ENCODE peak calls at places on chromosome 16, in five cellular contexts. N, D, H, A and Y are unnamed samples.
A peak's percentile ranks its signal among the peaks of the same experiment; 100 is the strongest.

GRCh38 chr16:70730016-70730415 is 44.2 kb upstream of the MTSS2 start:
- DNase-seq in N (no peak), D (no peak), H (no peak), A (no peak), Y (no peak)

GRCh38 chr16:825298-826061 is 24.9 kb upstream of the GNG13 start:
- DNase-seq in N (no peak), D (no peak), H (no peak), A (no peak), Y (no peak)

GRCh38 chr16:53886482-53887378 is 182.8 kb downstream of the FTO start:
- DNase-seq in N (no peak), D (no peak), H (no peak), A (no peak), Y (no peak)

GRCh38 chr16:86975445-86975844 is 341.7 kb downstream of the C16orf95 start:
- DNase-seq in N (peak; percentile 47), D (peak; percentile 93), H (peak; percentile 66), A (peak; percentile 78), Y (peak; percentile 82)

GRCh38 chr16:87461466-87461975 is 31.3 kb downstream of the ZCCHC14 start:
- DNase-seq in N (peak; percentile 28), D (peak; percentile 33), H (peak; percentile 95), A (peak; percentile 95), Y (peak; percentile 86)

GRCh38 chr16:27430923-27431484 is 29.0 kb downstream of the IL21R start:
- DNase-seq in N (no peak), D (peak; percentile 26), H (no peak), A (no peak), Y (peak; percentile 42)

GRCh38 chr16:69565611-69566436 is at the start of gene NFAT5:
- DNase-seq in N (peak; percentile 91), D (peak; percentile 91), H (peak; percentile 83), A (peak; percentile 82), Y (peak; percentile 93)

GRCh38 chr16:84686702-84687298 is 13.0 kb upstream of the USP10 start:
- DNase-seq in N (no peak), D (no peak), H (no peak), A (no peak), Y (no peak)

GRCh38 chr16:71426069-71426879 is 15.6 kb downstream of the TLE7 start:
- DNase-seq in N (peak; percentile 9), D (peak; percentile 80), H (peak; percentile 93), A (no peak), Y (no peak)

GRCh38 chr16:71358464-71359031 is at the start of gene CALB2:
- DNase-seq in N (peak; percentile 73), D (peak; percentile 70), H (peak; percentile 40), A (peak; percentile 70), Y (peak; percentile 90)

GRCh38 chr16:81808933-81809480 is 29.9 kb downstream of the PLCG2 start:
- DNase-seq in N (no peak), D (no peak), H (no peak), A (peak; percentile 2), Y (no peak)

GRCh38 chr16:47694543-47694942 is 233.4 kb downstream of the PHKB start:
- DNase-seq in N (no peak), D (no peak), H (no peak), A (no peak), Y (no peak)

GRCh38 chr16:78608305-78608776 is 508.9 kb downstream of the WWOX start:
- DNase-seq in N (no peak), D (peak; percentile 1), H (no peak), A (no peak), Y (no peak)

GRCh38 chr16:86977076-86977676 is 340.0 kb downstream of the C16orf95 start:
- DNase-seq in N (no peak), D (no peak), H (no peak), A (no peak), Y (no peak)

GRCh38 chr16:65318590-65319267 is 196.9 kb upstream of the CDH11 start:
- DNase-seq in N (no peak), D (no peak), H (peak; percentile 80), A (no peak), Y (no peak)

GRCh38 chr16:57616871-57617270 is 11.6 kb upstream of the ADGRG1 start:
- DNase-seq in N (no peak), D (peak; percentile 33), H (no peak), A (no peak), Y (peak; percentile 14)

GRCh38 chr16:75087040-75087979 is 29.3 kb downstream of the LDHD start:
- DNase-seq in N (no peak), D (peak; percentile 89), H (no peak), A (no peak), Y (no peak)

GRCh38 chr16:20675488-20676267 is 21.8 kb downstream of the ACSM1 start:
- DNase-seq in N (no peak), D (peak; percentile 57), H (peak; percentile 40), A (peak; percentile 54), Y (no peak)

GRCh38 chr16:154223-155030 is 2.0 kb downstream of the HBZ start:
- DNase-seq in N (no peak), D (peak; percentile 35), H (no peak), A (no peak), Y (peak; percentile 67)

GRCh38 chr16:1532771-1533170 is 695 bp upstream of the TMEM204 start:
- DNase-seq in N (no peak), D (no peak), H (no peak), A (no peak), Y (no peak)

GRCh38 chr16:67397451-67397801 is 4.1 kb upstream of the TPPP3 start:
- DNase-seq in N (no peak), D (no peak), H (no peak), A (no peak), Y (no peak)

GRCh38 chr16:67395458-67396158 is 2.3 kb upstream of the TPPP3 start:
- DNase-seq in N (no peak), D (no peak), H (no peak), A (no peak), Y (peak; percentile 63)

GRCh38 chr16:67397812-67398545 is 4.7 kb upstream of the TPPP3 start:
- DNase-seq in N (no peak), D (no peak), H (no peak), A (no peak), Y (peak; percentile 69)

GRCh38 chr16:67396159-67396774 is 3.0 kb upstream of the TPPP3 start:
- DNase-seq in N (peak; percentile 58), D (peak; percentile 64), H (peak; percentile 91), A (peak; percentile 70), Y (peak; percentile 89)

DNA sequence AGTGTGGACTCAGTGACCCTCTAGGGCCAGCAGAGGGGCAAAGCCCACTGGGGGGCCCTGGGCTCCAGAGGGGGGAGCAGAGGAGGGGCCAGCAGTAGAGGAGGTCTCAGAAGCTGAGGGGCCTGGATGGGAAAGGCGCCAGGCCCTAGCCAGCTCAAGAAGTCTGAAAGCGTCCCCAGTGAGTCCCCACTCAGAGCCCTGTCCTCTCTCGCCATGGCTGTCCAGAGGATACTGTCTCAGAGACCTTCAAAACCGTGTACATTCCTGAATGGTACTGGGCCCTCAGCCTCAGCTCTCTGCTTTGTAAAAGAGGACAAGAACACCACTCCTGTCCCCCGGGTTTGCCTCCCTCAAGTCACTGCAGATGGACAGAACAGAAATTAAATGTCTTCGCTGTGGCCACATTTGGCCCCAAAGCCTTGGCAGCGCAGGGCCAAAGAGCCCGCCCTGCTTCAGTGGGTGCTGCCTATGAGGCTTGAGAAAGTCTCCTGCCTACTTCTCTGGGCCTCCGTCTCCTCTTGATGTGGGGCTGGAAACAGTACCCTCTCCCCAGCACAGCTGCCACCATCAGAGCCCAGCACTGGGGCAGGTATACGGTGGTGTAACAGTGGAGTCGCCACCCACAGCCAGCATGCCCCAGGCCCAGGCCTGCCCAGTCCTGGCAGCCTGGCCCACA is 3.6 kb upstream of the TPPP3 start:
- DNase-seq in N (no peak), D (no peak), H (no peak), A (no peak), Y (no peak)
- H3K27me3 ChIP-seq in N (no peaks in the 10 kb centered on the region), D (peaks cover 38% of the 10 kb centered on the region), H (peaks cover 59% of the 10 kb centered on the region), A (no peaks in the 10 kb centered on the region), Y (no peaks in the 10 kb centered on the region)

DNA sequence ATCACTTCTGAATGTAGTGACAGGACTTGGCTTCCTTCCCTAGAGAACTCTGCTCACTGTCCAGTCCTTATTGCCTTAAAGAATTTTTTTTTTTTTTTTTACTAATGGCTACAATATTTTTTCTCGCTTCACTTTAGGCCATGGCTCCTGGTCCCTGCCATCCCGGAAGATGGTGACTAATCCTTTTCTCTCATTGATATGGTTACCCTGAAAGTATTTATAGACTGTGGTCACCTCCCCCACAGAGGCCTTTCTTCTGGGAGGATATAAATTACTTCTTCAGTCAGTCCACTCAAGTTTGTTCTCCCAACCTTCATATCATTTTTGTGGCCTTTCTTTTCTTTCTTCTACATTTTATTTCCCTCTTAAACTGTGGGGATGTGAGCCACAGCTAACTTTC is 524.9 kb upstream of the PSMD7 start:
- DNase-seq in N (no peak), D (peak; percentile 6), H (no peak), A (no peak), Y (no peak)
- H3K4me1 ChIP-seq in N (peaks cover 11% of the 10 kb centered on the region), D (no peaks in the 10 kb centered on the region), H (no peaks in the 10 kb centered on the region), A (no peaks in the 10 kb centered on the region), Y (peaks cover 33% of the 10 kb centered on the region)

GRCh38 chr16:35295856-35296255 is 1836.4 kb downstream of the TP53TG3F start:
- DNase-seq in N (no peak), D (no peak), H (no peak), A (no peak), Y (no peak)
- H3K27me3 ChIP-seq in N (no peaks in the 10 kb centered on the region), D (no peaks in the 10 kb centered on the region), H (peaks cover 16% of the 10 kb centered on the region), A (no peaks in the 10 kb centered on the region), Y (peaks cover 3% of the 10 kb centered on the region)

DNA sequence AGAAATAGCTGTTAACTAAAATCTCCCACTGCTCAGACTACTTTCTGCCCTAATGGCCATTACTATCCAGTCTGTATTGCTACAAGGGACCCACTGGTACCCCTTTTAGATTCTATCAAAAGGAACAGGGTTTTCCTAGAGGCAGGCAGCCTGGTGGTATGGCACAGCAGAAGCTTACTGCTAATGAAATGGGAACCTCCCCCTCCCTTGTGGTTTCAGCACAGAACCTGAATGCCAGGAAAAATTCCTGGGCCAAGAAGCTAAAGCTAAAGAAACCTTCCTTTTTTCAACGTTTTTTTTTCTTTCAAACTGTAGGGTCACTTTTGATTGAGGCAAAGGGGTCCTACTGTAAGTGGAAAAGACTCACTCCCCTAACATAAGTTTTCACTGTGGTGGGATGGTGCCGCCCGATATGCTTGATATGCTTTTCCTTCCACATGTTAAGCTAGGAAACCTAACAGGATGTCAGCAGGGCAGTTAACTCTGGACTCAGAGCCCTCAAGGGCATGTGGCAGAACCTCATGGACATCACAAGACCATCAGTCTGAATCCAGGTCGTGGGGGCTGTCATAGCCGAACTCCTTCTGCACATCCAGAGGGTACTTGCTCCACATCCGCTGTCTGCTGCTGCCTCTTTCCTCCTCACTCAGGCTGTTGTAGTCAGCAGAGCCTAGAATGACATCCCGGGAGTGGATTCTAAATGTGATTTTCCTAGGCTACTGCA is 9.8 kb downstream of the SLC7A6OS start:
- DNase-seq in N (no peak), D (peak; percentile 53), H (no peak), A (no peak), Y (no peak)
- H3K4me1 ChIP-seq in N (peaks cover 10% of the 10 kb centered on the region), D (no peaks in the 10 kb centered on the region), H (peaks cover 3% of the 10 kb centered on the region), A (peaks cover 12% of the 10 kb centered on the region), Y (no peaks in the 10 kb centered on the region)

GRCh38 chr16:73056383-73056782 is 8.5 kb upstream of the ZFHX3 start:
- DNase-seq in N (no peak), D (peak; percentile 32), H (no peak), A (no peak), Y (no peak)
- H3K27me3 ChIP-seq in N (no peaks in the 10 kb centered on the region), D (peaks cover 82% of the 10 kb centered on the region), H (peaks cover 87% of the 10 kb centered on the region), A (no peaks in the 10 kb centered on the region), Y (no peaks in the 10 kb centered on the region)